ENCODE peak calls at places on chromosomes 3 and 15, in ten cellular contexts. J, R, A, V, I, G, C, Z, S and L are unnamed samples.

GRCh38 chr3:69671082-69671952 is 67.9 kb upstream of the MITF start:
- DNase-seq in C (no peak), Z (peak; percentile 58), R (no peak), A (peak; percentile 20), G (no peak), V (peak; percentile 51), S (no peak), J (peak; percentile 9), I (peak; percentile 60), L (peak; percentile 73)

GRCh38 chr3:113791381-113791780 is 44.5 kb downstream of the ATP6V1A start:
- DNase-seq in V (no peak), J (no peak), C (no peak), I (no peak), G (no peak), R (no peak), S (no peak), A (no peak), Z (no peak), L (no peak)

GRCh38 chr3:5007873-5008272 is 28.6 kb downstream of the BHLHE40 start:
- DNase-seq in J (no peak), A (no peak), C (no peak), G (no peak), Z (no peak), R (no peak), V (no peak), S (no peak), I (no peak), L (no peak)

GRCh38 chr3:125358923-125359322 is 16.2 kb downstream of the ZNF148 start:
- DNase-seq in R (no peak), C (no peak), Z (no peak), A (no peak), I (no peak), S (no peak), V (no peak), J (no peak), G (no peak), L (no peak)

GRCh38 chr3:185420762-185421161 is 57.8 kb downstream of the MAP3K13 start:
- DNase-seq in A (no peak), J (peak; percentile 56), Z (no peak), C (peak; percentile 88), I (no peak), R (no peak), V (peak; percentile 30), S (no peak), G (no peak), L (peak; percentile 35)

GRCh38 chr3:98855811-98856400 is 45.6 kb downstream of the DCBLD2 start:
- DNase-seq in V (peak; percentile 89), A (peak; percentile 89), S (peak; percentile 70), G (no peak), J (no peak), Z (no peak), I (no peak), C (no peak), R (no peak), L (peak; percentile 98)

GRCh38 chr3:138082085-138082991 is 33.1 kb downstream of the DZIP1L start:
- DNase-seq in A (no peak), V (peak; percentile 95), S (no peak), C (no peak), J (no peak), G (no peak), Z (no peak), I (no peak), R (no peak), L (peak; percentile 91)

GRCh38 chr3:15858547-15859506 is 61.0 kb upstream of the ANKRD28 start:
- DNase-seq in V (peak; percentile 10), S (no peak), C (peak; percentile 84), R (peak; percentile 51), Z (peak; percentile 29), I (peak; percentile 81), J (peak; percentile 13), A (no peak), G (peak; percentile 61), L (peak; percentile 20)

GRCh38 chr15:59696332-59696731 is 7.2 kb upstream of the BNIP2 start:
- DNase-seq in V (no peak), A (no peak), S (no peak), J (no peak), G (no peak), I (no peak), R (no peak), C (no peak), Z (no peak), L (no peak)

GRCh38 chr15:60457985-60458384 is 21.0 kb downstream of the ICE2 start:
- DNase-seq in S (no peak), G (no peak), Z (no peak), I (no peak), J (no peak), A (no peak), V (no peak), C (no peak), R (no peak), L (no peak)

GRCh38 chr3:186427627-186428026 is 65.6 kb upstream of the DGKG start:
- DNase-seq in S (no peak), J (peak; percentile 68), C (peak; percentile 17), G (no peak), A (no peak), V (peak; percentile 53), R (no peak), Z (no peak), I (no peak), L (no peak)

GRCh38 chr3:38163117-38163870 is 2.0 kb upstream of the OXSR1 start:
- DNase-seq in R (no peak), Z (no peak), V (no peak), A (no peak), G (no peak), S (no peak), I (no peak), J (no peak), C (no peak), L (no peak)

GRCh38 chr15:98978153-98978552 is 29.4 kb downstream of the PGPEP1L start:
- DNase-seq in I (no peak), A (no peak), V (no peak), C (no peak), R (no peak), Z (no peak), G (no peak), J (no peak), S (no peak), L (no peak)

GRCh38 chr3:7322957-7323679 is 462.2 kb downstream of the GRM7 start:
- DNase-seq in S (no peak), Z (no peak), R (no peak), I (no peak), G (no peak), J (no peak), C (no peak), V (no peak), A (no peak), L (no peak)

GRCh38 chr3:57682284-57682683 is 10.6 kb downstream of the DENND6A start:
- DNase-seq in S (no peak), Z (no peak), G (no peak), J (no peak), V (no peak), C (no peak), I (no peak), A (no peak), R (no peak), L (peak; percentile 44)

GRCh38 chr3:178112134-178112533 is 424.1 kb upstream of the KCNMB2 start:
- DNase-seq in V (peak; percentile 4), G (no peak), J (no peak), I (no peak), C (no peak), A (no peak), S (no peak), Z (no peak), R (no peak), L (no peak)

GRCh38 chr3:15332405-15333098 is at the start of gene SH3BP5:
- DNase-seq in R (peak; percentile 57), V (peak; percentile 62), S (peak; percentile 77), A (no peak), Z (peak; percentile 60), C (peak; percentile 74), I (peak; percentile 91), J (peak; percentile 53), G (peak; percentile 76), L (peak; percentile 56)

GRCh38 chr15:55879181-55879580 is 114.2 kb downstream of the NEDD4 start:
- DNase-seq in A (no peak), C (no peak), I (no peak), J (no peak), Z (no peak), V (no peak), G (no peak), S (no peak), R (no peak), L (peak; percentile 85)

GRCh38 chr3:31680072-31680870 is 147.5 kb downstream of the STT3B start:
- DNase-seq in I (no peak), C (no peak), V (no peak), R (no peak), A (no peak), G (no peak), J (no peak), S (no peak), Z (no peak), L (no peak)

GRCh38 chr3:147421184-147421912 is 12.2 kb downstream of the ZIC1 start:
- DNase-seq in J (no peak), S (no peak), C (no peak), A (no peak), R (no peak), Z (no peak), V (no peak), G (no peak), I (peak; percentile 7), L (no peak)

GRCh38 chr3:149283401-149283800 is 50.0 kb downstream of the TM4SF18 start:
- DNase-seq in G (no peak), A (no peak), R (no peak), S (no peak), C (no peak), V (no peak), Z (no peak), I (no peak), J (no peak), L (no peak)

GRCh38 chr3:126613481-126614187 is 41.3 kb downstream of the TXNRD3 start:
- DNase-seq in V (no peak), R (no peak), C (no peak), J (no peak), Z (no peak), A (no peak), G (no peak), S (no peak), I (no peak), L (peak; percentile 18)

GRCh38 chr3:69236808-69237707 is 114.7 kb upstream of the LMOD3 start:
- DNase-seq in V (peak; percentile 16), C (peak; percentile 14), A (no peak), J (no peak), G (no peak), R (no peak), S (no peak), Z (no peak), I (no peak), L (no peak)

GRCh38 chr3:42675909-42676308 is 9.4 kb upstream of the KLHL40 start:
- DNase-seq in A (no peak), J (no peak), V (no peak), C (no peak), G (no peak), Z (no peak), I (no peak), S (no peak), R (no peak), L (no peak)

GRCh38 chr3:183188895-183189462 is 26.4 kb upstream of the LAMP3 start:
- DNase-seq in S (no peak), A (no peak), G (peak; percentile 34), I (peak; percentile 63), Z (peak; percentile 41), J (no peak), R (no peak), V (no peak), C (peak; percentile 73), L (no peak)

GRCh38 chr3:185362850-185363661 is at the start of gene MAP3K13:
- DNase-seq in J (peak; percentile 79), V (peak; percentile 93), S (peak; percentile 87), R (peak; percentile 2), G (no peak), C (peak; percentile 93), Z (peak; percentile 57), I (peak; percentile 87), A (peak; percentile 94), L (peak; percentile 88)

GRCh38 chr3:13452490-13453335 is 27.4 kb upstream of the HDAC11 start:
- DNase-seq in Z (peak; percentile 26), V (peak; percentile 75), C (peak; percentile 52), I (peak; percentile 53), J (peak; percentile 60), G (peak; percentile 54), R (peak; percentile 39), S (peak; percentile 25), A (peak; percentile 26), L (peak; percentile 72)

GRCh38 chr3:105353485-105354161 is 13.1 kb upstream of the ALCAM start:
- DNase-seq in A (no peak), R (no peak), J (no peak), G (no peak), C (peak; percentile 21), Z (peak; percentile 30), V (peak; percentile 76), I (no peak), S (no peak), L (no peak)